ENCODE peak calls at places on chromosomes 12 and 14, in eight cellular contexts. M, F, H, A, E, W, X and G are unnamed samples. For H3K36me3 and H3K4me1, the result is how much of the 10 kb centered on the place peaks cover.

GRCh38 chr14:70282666-70283065 is 76.8 kb downstream of the COX16 start:
- DNase-seq in M (no peak), F (no peak), H (no peak), A (no peak), E (no peak), W (no peak), X (no peak), G (no peak)

GRCh38 chr14:64763801-64764511 is 59.7 kb downstream of the PLEKHG3 start:
- DNase-seq in M (no peak), F (no peak), H (peak), A (no peak), E (peak), W (no peak), X (peak), G (no peak)

GRCh38 chr12:101891462-101891971 is 14.1 kb downstream of the DRAM1 start:
- DNase-seq in M (peak), F (no peak), H (peak), A (peak), E (peak), W (no peak), X (peak), G (peak)

GRCh38 chr12:68750506-68750905 is 4.5 kb downstream of the SLC35E3 start:
- DNase-seq in M (no peak), F (no peak), H (no peak), A (no peak), E (peak), W (no peak), X (no peak), G (no peak)

GRCh38 chr12:45336331-45336730 is 120.4 kb downstream of the ANO6 start:
- DNase-seq in M (no peak), F (no peak), H (no peak), A (no peak), E (peak), W (no peak), X (peak), G (no peak)

GRCh38 chr12:90338365-90338764 is 616.6 kb downstream of the CCER1 start:
- DNase-seq in M (no peak), F (no peak), H (no peak), A (no peak), E (no peak), W (no peak), X (no peak), G (no peak)

GRCh38 chr14:75226755-75227544 is 50.5 kb upstream of the TMED10 start:
- DNase-seq in M (peak), F (no peak), H (no peak), A (no peak), E (no peak), W (no peak), X (no peak), G (no peak)

GRCh38 chr14:96039633-96040311 is 610 bp downstream of the C14orf132 start:
- DNase-seq in M (peak), F (peak), H (peak), A (no peak), E (peak), W (peak), X (peak), G (peak)

GRCh38 chr12:45464699-45465098 is 248.8 kb downstream of the ANO6 start:
- DNase-seq in M (no peak), F (no peak), H (no peak), A (no peak), E (no peak), W (no peak), X (peak), G (no peak)

GRCh38 chr12:96136129-96136528 is 58.0 kb upstream of the ELK3 start:
- DNase-seq in M (no peak), F (no peak), H (no peak), A (no peak), E (peak), W (no peak), X (peak), G (no peak)

GRCh38 chr14:95057147-95057546 is 100.2 kb downstream of the DICER1 start:
- DNase-seq in M (no peak), F (no peak), H (no peak), A (no peak), E (no peak), W (no peak), X (no peak), G (no peak)

GRCh38 chr12:75705749-75706719 is 194.6 kb upstream of the KRR1 start:
- DNase-seq in M (peak), F (peak), H (no peak), A (no peak), E (peak), W (no peak), X (peak), G (no peak)

GRCh38 chr14:79730911-79731310 is 480.4 kb downstream of the DIO2 start:
- DNase-seq in M (no peak), F (no peak), H (no peak), A (no peak), E (no peak), W (no peak), X (no peak), G (no peak)

GRCh38 chr12:124419292-124420040 is 124.6 kb downstream of the RFLNA start:
- DNase-seq in M (no peak), F (no peak), H (no peak), A (no peak), E (peak), W (no peak), X (no peak), G (no peak)

GRCh38 chr12:100279159-100279558 is 12.2 kb downstream of the SCYL2 start:
- DNase-seq in M (no peak), F (no peak), H (no peak), A (no peak), E (no peak), W (no peak), X (no peak), G (no peak)

GRCh38 chr12:13005649-13006048 is 5.6 kb upstream of the HEBP1 start:
- DNase-seq in M (no peak), F (no peak), H (no peak), A (no peak), E (no peak), W (no peak), X (no peak), G (no peak)

GRCh38 chr14:61304678-61305077 is 16.7 kb upstream of the PRKCH start:
- DNase-seq in M (no peak), F (no peak), H (no peak), A (no peak), E (no peak), W (no peak), X (no peak), G (no peak)

GRCh38 chr14:23829736-23830474 is 123.7 kb upstream of the DHRS4 start:
- DNase-seq in M (peak), F (no peak), H (no peak), A (peak), E (peak), W (no peak), X (peak), G (no peak)

GRCh38 chr12:81610955-81611889 is 147.9 kb downstream of the PPFIA2 start:
- DNase-seq in M (no peak), F (peak), H (no peak), A (no peak), E (peak), W (no peak), X (peak), G (no peak)

GRCh38 chr14:96117101-96117897 is 78.1 kb downstream of the C14orf132 start:
- DNase-seq in M (no peak), F (no peak), H (no peak), A (no peak), E (peak), W (no peak), X (peak), G (no peak)

GRCh38 chr12:62744551-62744950 is 190.4 kb downstream of the PPM1H start:
- DNase-seq in M (no peak), F (peak), H (peak), A (no peak), E (peak), W (no peak), X (peak), G (no peak)

GRCh38 chr14:103629503-103630121 is 601 bp downstream of the KLC1 start:
- DNase-seq in M (peak), F (peak), H (peak), A (peak), E (no peak), W (peak), X (peak), G (peak)

GRCh38 chr14:89012272-89013097 is 188.0 kb downstream of the TTC8 start:
- DNase-seq in M (peak), F (no peak), H (no peak), A (no peak), E (no peak), W (no peak), X (no peak), G (no peak)

GRCh38 chr12:52245259-52245961 is 12.4 kb downstream of the KRT7 start:
- DNase-seq in M (no peak), F (no peak), H (no peak), A (no peak), E (no peak), W (no peak), X (no peak), G (peak)

GRCh38 chr12:117193903-117194302 is 3.6 kb upstream of the FBXO21 start:
- DNase-seq in M (no peak), F (no peak), H (no peak), A (no peak), E (no peak), W (no peak), X (no peak), G (no peak)

GRCh38 chr12:92553389-92553788 is 149.4 kb upstream of the PLEKHG7 start:
- DNase-seq in M (no peak), F (peak), H (no peak), A (peak), E (no peak), W (no peak), X (peak), G (peak)

GRCh38 chr12:42094277-42094676 is 50.4 kb downstream of the GXYLT1 start:
- DNase-seq in M (no peak), F (no peak), H (no peak), A (no peak), E (peak), W (no peak), X (peak), G (no peak)

GRCh38 chr12:68224613-68225285 is 861 bp downstream of the IL26 start:
- DNase-seq in M (no peak), F (no peak), H (no peak), A (no peak), E (peak), W (no peak), X (peak), G (no peak)

GRCh38 chr12:92674500-92674899 is 28.3 kb upstream of the PLEKHG7 start:
- DNase-seq in M (no peak), F (peak), H (no peak), A (no peak), E (no peak), W (no peak), X (no peak), G (no peak)

GRCh38 chr12:120215357-120215735 is 14.4 kb upstream of the RPLP0 start:
- DNase-seq in M (no peak), F (no peak), H (no peak), A (no peak), E (no peak), W (no peak), X (no peak), G (no peak)

GRCh38 chr12:76020731-76021672 is 10.6 kb downstream of the PHLDA1 start:
- DNase-seq in M (no peak), F (no peak), H (no peak), A (no peak), E (peak), W (no peak), X (peak), G (no peak)

GRCh38 chr14:68619805-68620574 is 172.9 kb downstream of the ZFP36L1 start:
- DNase-seq in M (peak), F (peak), H (no peak), A (no peak), E (peak), W (no peak), X (peak), G (peak)

GRCh38 chr12:47216150-47216677 is 136.5 kb upstream of the AMIGO2 start:
- DNase-seq in M (no peak), F (peak), H (peak), A (no peak), E (no peak), W (no peak), X (no peak), G (no peak)

GRCh38 chr14:101232340-101233015 is 328.8 kb upstream of the DIO3 start:
- DNase-seq in M (no peak), F (no peak), H (no peak), A (no peak), E (peak), W (no peak), X (no peak), G (no peak)

GRCh38 chr14:26398616-26399015 is 199.2 kb downstream of the NOVA1 start:
- DNase-seq in M (no peak), F (no peak), H (no peak), A (no peak), E (no peak), W (no peak), X (peak), G (no peak)

GRCh38 chr12:109677323-109677722 is 36.3 kb upstream of the FAM222A start:
- DNase-seq in M (no peak), F (no peak), H (no peak), A (no peak), E (no peak), W (peak), X (no peak), G (no peak)

GRCh38 chr14:60753264-60754126 is 18.9 kb downstream of the MNAT1 start:
- DNase-seq in M (no peak), F (no peak), H (no peak), A (no peak), E (peak), W (no peak), X (peak), G (no peak)

GRCh38 chr12:82040987-82041743 is 282.0 kb upstream of the PPFIA2 start:
- DNase-seq in M (no peak), F (no peak), H (no peak), A (no peak), E (no peak), W (no peak), X (no peak), G (no peak)

GRCh38 chr12:56979628-56980027 is 22.2 kb upstream of the RDH16 start:
- DNase-seq in M (no peak), F (no peak), H (no peak), A (no peak), E (no peak), W (no peak), X (no peak), G (no peak)

GRCh38 chr12:56980941-56981530 is 23.6 kb upstream of the RDH16 start:
- DNase-seq in M (no peak), F (no peak), H (no peak), A (no peak), E (no peak), W (no peak), X (no peak), G (no peak)

GRCh38 chr12:56987011-56987410 is 19.3 kb downstream of the ZBTB39 start:
- DNase-seq in M (no peak), F (no peak), H (no peak), A (no peak), E (no peak), W (no peak), X (no peak), G (no peak)

GRCh38 chr12:56980268-56980667 is 22.9 kb upstream of the RDH16 start:
- DNase-seq in M (no peak), F (no peak), H (no peak), A (no peak), E (no peak), W (no peak), X (no peak), G (no peak)

GRCh38 chr12:56983386-56983785 is 23.0 kb downstream of the ZBTB39 start:
- DNase-seq in M (no peak), F (no peak), H (no peak), A (no peak), E (no peak), W (no peak), X (no peak), G (no peak)
- H3K36me3 ChIP-seq in M (under half), F (under half), H (under half), A (under half), E (under half), W (under half), X (under half), G (under half)

DNA sequence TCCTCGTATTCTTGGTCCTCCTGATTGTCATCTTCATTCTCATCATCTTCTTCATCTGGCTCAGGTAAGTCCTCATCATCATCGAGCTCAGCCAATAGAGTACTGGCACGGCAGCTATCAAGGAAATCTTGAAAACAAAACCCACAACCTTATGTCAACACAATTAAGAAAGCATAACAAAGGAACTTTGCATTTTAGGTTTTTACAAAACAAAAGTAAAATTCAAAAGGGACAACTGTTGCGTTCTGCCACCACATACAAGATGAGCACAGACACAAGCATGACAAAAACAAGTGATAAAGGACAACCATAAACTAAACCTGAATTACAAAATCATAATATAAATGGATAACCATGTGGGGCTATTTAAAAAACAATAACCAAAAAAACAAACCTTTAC is 84.7 kb downstream of the HECTD1 start:
- DNase-seq in M (no peak), F (no peak), H (no peak), A (no peak), E (no peak), W (no peak), X (no peak), G (no peak)
- H3K4me1 ChIP-seq in M (under half), F (under half), H (under half), A (under half), E (under half), W (under half), X (under half), G (under half)

DNA sequence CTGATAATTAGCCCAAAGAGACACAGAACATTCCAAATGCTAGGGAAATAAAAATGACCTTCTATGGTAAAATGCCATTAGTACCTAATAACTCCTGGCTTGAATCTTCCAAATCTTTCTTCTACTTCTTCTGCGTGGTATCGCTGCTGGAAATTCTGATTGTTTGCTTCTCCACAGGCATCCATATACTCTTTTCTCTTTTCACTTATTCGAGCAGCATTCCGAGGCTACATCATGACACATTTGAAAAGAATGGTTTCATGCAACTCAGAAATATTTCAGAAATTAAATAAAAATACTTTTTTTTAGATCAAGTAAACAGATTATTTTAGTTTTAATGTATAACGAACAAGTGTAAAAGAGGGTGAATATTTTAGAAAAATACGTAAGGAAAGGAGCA is 18.9 kb downstream of the ZCCHC8 start:
- DNase-seq in M (no peak), F (no peak), H (no peak), A (no peak), E (peak), W (no peak), X (no peak), G (no peak)
- H3K36me3 ChIP-seq in M (under half), F (under half), H (half or more), A (under half), E (under half), W (half or more), X (half or more), G (half or more)

GRCh38 chr14:29580763-29581162 is 346.9 kb downstream of the PRKD1 start:
- DNase-seq in M (no peak), F (no peak), H (no peak), A (no peak), E (no peak), W (no peak), X (no peak), G (no peak)

DNA sequence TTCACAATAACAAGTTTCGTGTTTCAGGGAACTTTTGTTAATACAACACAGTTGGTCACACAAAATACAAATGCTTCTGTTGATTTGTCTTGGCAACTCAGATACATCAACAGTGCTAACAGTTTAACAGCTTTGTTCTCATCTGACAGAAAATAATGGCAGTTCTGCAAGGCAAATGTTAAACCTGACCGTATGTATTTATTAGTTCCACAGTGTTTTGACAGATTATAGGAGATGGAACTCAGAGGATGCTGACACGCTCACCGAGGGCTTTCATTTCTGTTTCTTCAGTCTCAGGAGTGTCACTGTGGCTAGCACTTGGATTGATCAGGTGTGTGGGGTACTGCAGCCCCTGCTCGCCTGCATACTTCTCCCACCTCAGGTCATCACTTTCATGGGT is 350.6 kb downstream of the PRKD1 start:
- DNase-seq in M (no peak), F (no peak), H (no peak), A (no peak), E (peak), W (no peak), X (no peak), G (no peak)
- H3K4me1 ChIP-seq in M (under half), F (under half), H (under half), A (under half), E (under half), W (under half), X (under half), G (under half)

GRCh38 chr12:130870442-130871285 is 1.2 kb upstream of the RAN start:
- DNase-seq in M (peak), F (peak), H (peak), A (peak), E (peak), W (peak), X (peak), G (peak)

GRCh38 chr12:130871286-130872178 is at the start of gene RAN:
- DNase-seq in M (peak), F (peak), H (peak), A (peak), E (peak), W (peak), X (peak), G (peak)

GRCh38 chr12:130873825-130874224 is 2.0 kb downstream of the RAN start:
- DNase-seq in M (no peak), F (no peak), H (no peak), A (no peak), E (no peak), W (no peak), X (no peak), G (no peak)

GRCh38 chr12:130873106-130873795 is 1.4 kb downstream of the RAN start:
- DNase-seq in M (no peak), F (no peak), H (no peak), A (no peak), E (no peak), W (no peak), X (no peak), G (no peak)

DNA sequence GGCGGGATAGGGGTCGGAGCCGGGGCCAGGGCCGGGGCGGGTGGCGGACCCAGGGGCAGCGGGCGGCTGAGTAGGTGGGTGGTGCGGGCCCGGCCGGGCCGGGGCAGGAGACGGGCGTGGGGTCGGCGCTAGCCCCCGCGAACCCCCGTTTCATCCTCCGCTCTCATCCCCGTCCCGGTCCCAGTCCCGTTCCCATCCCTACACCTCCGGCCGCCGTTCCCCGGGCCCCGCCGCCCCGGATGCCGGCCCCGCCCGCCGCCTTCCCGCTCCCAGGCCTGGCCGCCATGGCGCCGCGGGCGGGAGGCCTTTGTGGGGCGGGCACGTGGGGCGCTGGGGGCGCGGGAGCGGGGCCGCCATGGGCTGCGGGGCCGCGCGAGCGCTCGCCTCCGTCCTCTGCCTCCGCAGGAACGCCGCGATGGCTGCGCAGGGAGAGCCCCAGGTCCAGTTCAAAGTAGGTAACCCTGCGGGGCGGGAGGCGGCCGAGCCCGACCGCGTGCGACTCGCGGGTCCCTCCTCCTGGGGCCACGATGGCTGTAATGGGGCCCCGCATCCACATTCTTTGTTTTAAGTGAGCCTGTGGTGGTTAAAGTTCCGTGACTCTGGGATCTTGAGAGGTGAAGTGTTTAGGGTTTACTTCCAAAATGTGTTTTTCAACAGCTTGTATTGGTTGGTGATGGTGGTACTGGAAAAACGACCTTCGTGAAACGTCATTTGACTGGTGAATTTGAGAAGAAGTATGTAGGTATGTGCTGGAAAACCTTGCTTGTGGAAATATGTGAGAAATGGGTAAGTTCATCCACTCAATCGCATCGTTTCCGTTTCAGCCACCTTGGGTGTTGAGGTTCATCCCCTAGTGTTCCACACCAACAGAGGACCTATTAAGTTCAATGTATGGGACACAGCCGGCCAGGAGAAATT is 572 bp downstream of the RAN start:
- DNase-seq in M (no peak), F (peak), H (peak), A (peak), E (no peak), W (no peak), X (peak), G (peak)
- H3K36me3 ChIP-seq in M (under half), F (under half), H (under half), A (under half), E (under half), W (half or more), X (under half), G (under half)